ENCODE peak calls at places on chromosome 2, in ten cellular contexts. L is GM13977, P is thyroid gland, A is Calu3, Z is PC-3, G is HFF-Myc, B is fibroblast of pulmonary artery, K is H1, D is cardiac fibroblast, X is GM13976. S is an unnamed sample.

GRCh38 chr2:39805936-39806608 is 27.0 kb upstream of the THUMPD2 start:
- DNase-seq in B (peak; percentile 51), K (no peak), A (no peak), D (peak; percentile 12), L (no peak), P (no peak), G (no peak), Z (no peak), X (no peak), S (no peak)

GRCh38 chr2:71746946-71747501 is 293.7 kb downstream of the DYSF start:
- DNase-seq in G (no peak), K (no peak), Z (peak; percentile 49), X (no peak), D (peak; percentile 64), A (peak; percentile 29), L (no peak), P (peak; percentile 38), B (no peak), S (no peak)

GRCh38 chr2:119544075-119545031 is at the start of gene CFAP221:
- DNase-seq in K (no peak), Z (peak; percentile 66), X (peak; percentile 70), D (peak; percentile 73), A (peak; percentile 87), P (peak; percentile 87), G (peak; percentile 10), L (peak; percentile 59), B (peak; percentile 68), S (peak; percentile 79)

GRCh38 chr2:83471708-83472107 is 987.4 kb downstream of the SUCLG1 start:
- DNase-seq in P (no peak), Z (no peak), D (no peak), G (no peak), B (no peak), K (no peak), L (no peak), A (no peak), X (no peak), S (no peak)

GRCh38 chr2:25042321-25043240 is 705 bp downstream of the EFR3B start:
- DNase-seq in A (peak; percentile 24), K (no peak), G (no peak), D (peak; percentile 32), L (peak; percentile 33), Z (peak; percentile 17), P (peak; percentile 50), X (peak; percentile 48), B (peak; percentile 23), S (peak; percentile 56)

GRCh38 chr2:196399736-196400691 is 228.6 kb upstream of the STK17B start:
- DNase-seq in L (no peak), B (peak; percentile 98), P (no peak), G (peak; percentile 37), A (peak; percentile 27), X (no peak), D (peak; percentile 97), K (no peak), Z (peak; percentile 79), S (peak; percentile 39)

GRCh38 chr2:12302140-12302539 is 414.6 kb upstream of the TRIB2 start:
- DNase-seq in G (no peak), B (no peak), A (no peak), X (no peak), P (no peak), L (no peak), D (no peak), K (no peak), Z (no peak), S (no peak)

GRCh38 chr2:226738821-226739507 is 60.7 kb downstream of the IRS1 start:
- DNase-seq in A (no peak), P (no peak), L (no peak), Z (no peak), D (no peak), B (no peak), X (no peak), G (no peak), K (no peak), S (no peak)

GRCh38 chr2:7356909-7357584 is 439.8 kb downstream of the RNF144A start:
- DNase-seq in L (no peak), P (no peak), B (no peak), K (no peak), X (no peak), A (peak; percentile 78), G (no peak), Z (no peak), D (no peak), S (no peak)

GRCh38 chr2:191115391-191115790 is 35.4 kb downstream of the STAT4 start:
- DNase-seq in L (peak; percentile 24), X (no peak), K (no peak), G (no peak), P (no peak), Z (no peak), A (no peak), B (no peak), D (no peak), S (no peak)

GRCh38 chr2:192500550-192501200 is 305.9 kb upstream of the TMEFF2 start:
- DNase-seq in B (peak; percentile 95), Z (peak; percentile 90), D (peak; percentile 94), G (no peak), A (peak; percentile 48), K (no peak), L (no peak), P (no peak), X (no peak), S (no peak)

GRCh38 chr2:192070099-192070498 is 124.6 kb downstream of the TMEFF2 start:
- DNase-seq in L (no peak), Z (peak; percentile 16), A (no peak), K (no peak), X (no peak), P (no peak), G (no peak), B (peak; percentile 22), D (peak; percentile 15), S (no peak)

GRCh38 chr2:28448738-28449100 is 47.1 kb upstream of the PLB1 start:
- DNase-seq in A (no peak), G (no peak), P (no peak), Z (no peak), K (no peak), D (no peak), L (no peak), B (no peak), X (no peak), S (no peak)

GRCh38 chr2:3656762-3657691 is 973 bp upstream of the ALLC start:
- DNase-seq in K (no peak), L (no peak), B (no peak), Z (no peak), G (no peak), P (no peak), A (no peak), D (no peak), X (no peak), S (no peak)
- TF ChIP-seq CTCF in K (no peak), L (no peak), B (no peak), Z (no peak), G (no peak), P (no peak), A (no peak), D (no peak), X (peak; percentile 24), S (no peak)

DNA sequence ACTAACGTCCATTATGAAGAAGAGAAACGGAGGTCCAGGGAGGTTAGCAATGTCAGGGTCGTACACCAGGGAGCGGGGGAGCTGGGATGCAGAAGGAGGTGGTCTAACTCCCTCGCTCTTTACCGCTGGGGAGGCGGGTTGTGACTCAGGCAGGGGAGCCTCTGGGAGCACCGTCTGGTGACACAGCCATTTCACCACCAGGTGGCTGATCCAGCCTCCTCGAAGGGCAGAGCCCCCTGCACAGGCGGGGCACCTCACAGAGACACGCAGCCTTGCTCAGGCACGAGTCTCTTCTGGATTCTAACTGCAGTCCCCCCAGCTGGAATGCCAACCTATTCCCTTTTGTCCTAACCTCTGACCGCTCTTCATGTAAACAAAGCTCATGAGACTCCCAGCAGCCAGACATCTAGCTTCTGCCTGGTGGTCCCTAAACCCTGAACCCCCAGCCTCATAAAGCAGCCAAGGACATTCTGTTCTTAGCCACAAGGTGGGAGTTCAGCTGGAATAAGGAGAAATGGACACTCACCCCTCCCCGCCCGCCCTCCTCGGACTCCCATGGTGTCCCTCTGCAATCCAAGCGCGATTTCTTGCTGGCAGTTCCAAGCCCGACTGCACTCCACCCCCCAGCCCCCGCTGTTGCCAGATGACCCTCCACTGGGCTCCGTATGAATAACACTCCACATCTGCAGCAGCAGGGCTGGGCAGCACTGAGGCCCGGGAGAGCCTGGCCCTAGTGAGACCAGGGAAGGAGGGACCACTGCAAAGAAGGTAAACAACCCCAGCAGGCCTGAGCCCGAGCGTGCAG is 84.4 kb downstream of the TNS1 start:
- DNase-seq in Z (peak; percentile 33), K (no peak), X (no peak), D (no peak), G (no peak), A (peak; percentile 30), B (no peak), L (no peak), P (peak; percentile 72), S (peak; percentile 32)
- TF ChIP-seq CTCF in Z (peak; percentile 49), K (peak; percentile 63), X (no peak), D (peak; percentile 45), G (peak; percentile 17), A (peak; percentile 23), B (peak; percentile 18), L (peak; percentile 17), P (no peak), S (no peak)

DNA sequence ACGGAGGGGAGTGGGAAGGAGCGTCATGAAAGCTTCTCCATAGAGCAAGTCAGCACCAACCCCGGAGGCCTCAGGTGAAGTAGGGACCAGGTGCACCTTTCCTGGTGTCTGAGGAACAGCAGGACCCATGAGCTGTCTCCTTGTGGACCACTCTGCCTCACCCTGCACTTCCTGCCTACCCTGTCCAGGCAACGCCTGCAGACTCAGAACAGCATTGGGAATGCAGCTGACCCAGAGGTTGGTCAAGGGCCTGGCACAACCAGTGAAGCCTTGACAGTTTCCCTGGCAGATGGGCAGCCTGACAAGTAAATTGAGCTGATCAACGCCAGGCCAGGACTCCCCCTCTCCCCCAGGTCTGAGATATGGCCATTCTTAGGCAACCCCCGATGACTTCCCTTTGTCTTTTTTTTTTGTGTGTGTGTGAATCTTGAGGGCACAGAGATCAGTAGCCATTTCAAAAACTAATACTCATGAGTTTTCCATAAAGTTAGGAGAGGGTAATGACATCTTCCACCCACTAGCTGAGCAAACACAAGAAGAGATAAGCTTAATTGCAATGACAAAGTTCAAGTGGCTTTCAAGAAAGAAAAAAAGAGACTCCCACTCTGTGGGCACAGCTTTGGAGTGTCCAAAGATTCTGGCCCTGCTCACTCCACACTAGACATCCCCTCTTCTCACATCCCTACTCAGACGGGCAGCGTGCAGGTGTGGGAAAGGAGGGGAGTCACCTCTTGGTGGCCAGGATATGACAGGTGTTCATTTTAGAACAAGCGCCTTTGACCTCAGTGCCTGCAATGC is 3.5 kb upstream of the FABP1 start:
- DNase-seq in P (no peak), L (no peak), B (no peak), D (no peak), X (no peak), G (no peak), K (no peak), A (no peak), Z (no peak), S (no peak)
- TF ChIP-seq CTCF in P (no peak), L (no peak), B (no peak), D (no peak), X (no peak), G (no peak), K (no peak), A (no peak), Z (no peak), S (no peak)

DNA sequence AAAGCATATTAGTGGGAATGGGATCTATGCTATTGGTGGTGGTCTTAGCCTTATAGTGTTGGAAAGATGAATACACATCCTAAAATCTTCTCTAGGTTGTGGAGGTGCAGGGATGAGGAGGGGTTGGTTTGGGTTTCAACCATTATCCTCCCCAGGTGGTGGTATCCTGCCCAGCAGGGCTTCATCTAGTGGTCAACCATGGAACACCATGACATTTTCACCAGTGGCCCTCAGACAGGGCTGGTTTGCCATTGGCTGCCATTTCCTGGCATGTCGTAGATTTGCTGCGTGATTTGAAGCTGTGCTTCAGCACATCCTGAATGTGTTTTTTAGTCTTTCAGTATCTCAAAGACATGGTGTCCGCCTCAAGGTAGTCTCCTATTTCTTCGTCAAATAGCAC is 391.2 kb upstream of the HNRNPA3 start:
- DNase-seq in L (no peak), X (no peak), Z (no peak), K (no peak), A (no peak), B (no peak), P (no peak), D (no peak), G (no peak), S (no peak)
- TF ChIP-seq CTCF in L (no peak), X (no peak), Z (peak; percentile 39), K (no peak), A (no peak), B (no peak), P (no peak), D (no peak), G (no peak), S (no peak)